ENCODE peak calls at places on chromosomes 11 and 22, in six cellular contexts. Z is mesendoderm, I is PC-9, V is adipocyte, M is GM12864, X is left ventricle myocardium inferior. D is an unnamed sample.

GRCh38 chr11:67055812-67056211 is 835 bp upstream of the RHOD start:
- DNase-seq in V (no peak), M (no peak), X (no peak), I (peak; percentile 60), Z (no peak), D (no peak)

GRCh38 chr11:57294225-57295131 is 30.3 kb downstream of the TNKS1BP1 start:
- DNase-seq in V (peak; percentile 79), Z (no peak), X (no peak), I (peak; percentile 68), M (no peak), D (no peak)

GRCh38 chr11:122036022-122036421 is 80.0 kb downstream of the BLID start:
- DNase-seq in M (no peak), Z (no peak), V (peak; percentile 91), I (no peak), X (no peak), D (peak; percentile 73)

GRCh38 chr11:96481806-96482592 is 92.2 kb downstream of the JRKL start:
- DNase-seq in Z (no peak), I (no peak), X (no peak), M (no peak), V (no peak), D (no peak)

GRCh38 chr11:100808904-100809491 is 121.9 kb downstream of the ARHGAP42 start:
- DNase-seq in V (peak; percentile 61), M (no peak), X (no peak), I (no peak), Z (peak; percentile 97), D (no peak)

GRCh38 chr22:26514419-26515161 is 2.3 kb upstream of the TFIP11 start:
- DNase-seq in X (no peak), V (no peak), Z (no peak), I (no peak), M (no peak), D (no peak)

GRCh38 chr11:35211952-35212351 is 73.0 kb downstream of the CD44 start:
- DNase-seq in V (no peak), X (no peak), Z (no peak), I (no peak), M (no peak), D (no peak)

GRCh38 chr22:39252461-39253391 is 7.9 kb upstream of the PDGFB start:
- DNase-seq in X (no peak), V (no peak), I (peak; percentile 48), M (no peak), Z (peak; percentile 71), D (no peak)

GRCh38 chr11:107770546-107770945 is 58.7 kb upstream of the SLN start:
- DNase-seq in X (no peak), M (no peak), V (peak; percentile 4), I (peak; percentile 48), Z (peak; percentile 28), D (peak; percentile 17)

GRCh38 chr11:111443640-111444039 is 64.6 kb upstream of the POU2AF1 start:
- DNase-seq in X (no peak), Z (no peak), V (no peak), M (no peak), I (no peak), D (no peak)

GRCh38 chr11:118338637-118339061 is 3.9 kb downstream of the CD3D start:
- DNase-seq in Z (peak; percentile 22), M (peak; percentile 34), V (no peak), X (no peak), I (no peak), D (no peak)

GRCh38 chr22:50134481-50134880 is 36.0 kb upstream of the PANX2 start:
- DNase-seq in M (no peak), X (no peak), I (no peak), Z (no peak), V (no peak), D (no peak)

GRCh38 chr22:37457093-37457893 is 28.9 kb downstream of the MFNG start:
- DNase-seq in I (peak; percentile 61), V (peak; percentile 78), X (peak; percentile 62), M (peak; percentile 19), Z (peak; percentile 80), D (no peak)

GRCh38 chr22:17914474-17914873 is 109.9 kb downstream of the MICAL3 start:
- DNase-seq in M (no peak), I (no peak), V (no peak), Z (no peak), X (no peak), D (no peak)

DNA sequence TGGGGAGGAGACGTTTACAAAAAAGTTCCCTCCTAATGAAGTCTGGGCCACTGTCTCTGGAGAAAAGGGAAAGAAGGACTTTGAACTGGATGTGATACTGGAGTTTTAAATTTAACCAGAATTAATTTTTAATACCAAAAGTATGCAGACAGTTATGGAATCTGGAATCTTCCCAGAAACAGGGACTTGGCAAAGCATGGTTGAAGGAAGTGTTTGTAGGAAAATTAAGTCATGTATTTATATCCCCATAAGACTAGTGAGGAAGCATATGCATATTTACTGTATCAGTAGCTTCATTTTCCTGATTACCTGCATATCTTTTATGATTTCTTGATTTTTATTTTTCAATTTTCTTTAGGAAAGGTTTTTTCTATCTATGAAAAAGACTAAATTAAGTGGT is 215.5 kb downstream of the TTC28 start:
- DNase-seq in Z (no peak), I (no peak), M (no peak), X (no peak), V (no peak), D (no peak)
- H3K4me3 ChIP-seq in Z (no peak overlapping the region), I (no peak overlapping the region), M (no peak overlapping the region), X (no peak overlapping the region), V (no peak overlapping the region), D (no peak overlapping the region)

GRCh38 chr11:12677131-12677530 is 2.9 kb downstream of the TEAD1 start:
- DNase-seq in X (no peak), M (no peak), Z (peak; percentile 79), I (no peak), V (peak; percentile 70), D (no peak)
- H3K4me3 ChIP-seq in X (peak overlapping the region; percentile 84), M (no peak overlapping the region), Z (no peak overlapping the region), I (peak overlapping the region; percentile 94), V (peak overlapping the region; percentile 84), D (peak overlapping the region; percentile 76)

GRCh38 chr11:94133752-94134151 is 5.1 kb downstream of the PANX1 start:
- DNase-seq in I (no peak), M (no peak), V (no peak), X (peak; percentile 38), Z (no peak), D (no peak)

GRCh38 chr11:94131363-94132115 is 2.9 kb downstream of the PANX1 start:
- DNase-seq in M (no peak), X (no peak), V (no peak), I (peak; percentile 60), Z (no peak), D (no peak)

GRCh38 chr11:94132823-94133408 is 4.3 kb downstream of the PANX1 start:
- DNase-seq in M (no peak), X (no peak), V (no peak), I (no peak), Z (no peak), D (no peak)

GRCh38 chr11:94130589-94131362 is 2.1 kb downstream of the PANX1 start:
- DNase-seq in Z (no peak), I (peak; percentile 86), X (no peak), V (peak; percentile 93), M (no peak), D (peak; percentile 73)

DNA sequence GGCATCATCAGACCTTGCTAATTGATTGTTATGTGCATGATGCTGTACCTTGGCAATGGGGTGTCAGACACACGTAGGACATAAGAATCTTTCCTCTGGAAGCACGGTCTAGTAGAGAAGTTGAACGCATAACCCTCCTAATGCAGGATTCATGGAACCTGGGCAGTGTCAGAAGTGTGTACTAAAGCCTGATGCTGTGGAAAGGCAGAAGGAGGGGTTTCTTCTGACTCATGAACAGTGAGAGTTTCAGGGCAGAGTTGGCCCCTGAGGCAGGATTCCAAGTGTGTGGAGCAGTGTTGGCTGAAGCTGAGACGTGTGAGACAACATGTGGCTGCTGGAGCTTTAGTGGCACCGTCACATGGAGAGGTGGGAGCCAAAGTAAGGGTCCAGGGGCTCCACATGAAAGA is 3.5 kb downstream of the PANX1 start:
- DNase-seq in I (peak; percentile 66), M (no peak), V (peak; percentile 86), Z (peak; percentile 64), X (no peak), D (no peak)
- H3K4me3 ChIP-seq in I (no peak overlapping the region), M (no peak overlapping the region), V (peak overlapping the region; percentile 93), Z (no peak overlapping the region), X (no peak overlapping the region), D (no peak overlapping the region)

GRCh38 chr22:46150615-46151423 is 493 bp downstream of the PPARA start:
- DNase-seq in I (no peak), X (no peak), M (no peak), Z (no peak), V (peak; percentile 57), D (no peak)
- H3K4me3 ChIP-seq in I (peak overlapping the region; percentile 90), X (peak overlapping the region; percentile 84), M (peak overlapping the region; percentile 92), Z (peak overlapping the region; percentile 51), V (peak overlapping the region; percentile 84), D (peak overlapping the region; percentile 81)

D was measured in AG04449.